ENCODE peak calls at places on chromosomes 11 and 22, in five cellular contexts. G is OCI-M1, E is A549, T is progenitor cell of endocrine pancreas, J is AG08396. D is an unnamed sample.

GRCh38 chr11:93775289-93775688 is 8.8 kb upstream of the MED17 start:
- DNase-seq in G (peak), J (no peak), T (no peak), E (peak), D (no peak)

GRCh38 chr11:102776454-102776853 is 4.0 kb downstream of the MMP10 start:
- DNase-seq in E (no peak), J (no peak), G (no peak), T (no peak), D (peak)

GRCh38 chr11:32043737-32044515 is 46.9 kb upstream of the RCN1 start:
- DNase-seq in G (no peak), E (no peak), T (no peak), J (no peak), D (no peak)

GRCh38 chr11:130727715-130728114 is 188.6 kb downstream of the SNX19 start:
- DNase-seq in E (no peak), T (no peak), J (no peak), G (no peak), D (no peak)

GRCh38 chr11:74822187-74822586 is 73.5 kb downstream of the RNF169 start:
- DNase-seq in T (no peak), E (no peak), J (peak), G (no peak), D (no peak)

GRCh38 chr11:13720940-13721339 is 52.5 kb downstream of the FAR1 start:
- DNase-seq in J (no peak), E (no peak), T (no peak), G (no peak), D (peak)

GRCh38 chr22:25841775-25842174 is 99.8 kb downstream of the MYO18B start:
- DNase-seq in T (no peak), G (no peak), E (no peak), J (no peak), D (no peak)

GRCh38 chr11:70772950-70773349 is 374.6 kb downstream of the CTTN start:
- DNase-seq in T (no peak), G (peak), E (no peak), J (no peak), D (no peak)

GRCh38 chr11:64659417-64660144 is 63.4 kb downstream of the NRXN2 start:
- DNase-seq in E (peak), G (peak), J (peak), T (no peak), D (no peak)